ENCODE peak calls at places on chromosomes 1 and 21, in ten cellular contexts. One of them, this sample, is unnamed. For H3K4me1 and H3K27me3, the result is how much of the 10 kb centered on the place peaks cover.

GRCh38 chr1:110196917-110197782 is 13.0 kb upstream of the KCNC4 start:
- DNase-seq in small intestine: peak
- DNase-seq in uterus: no peak
- DNase-seq in NT2/D1: peak
- DNase-seq in fibroblast of lung: no peak
- DNase-seq in psoas muscle: no peak
- DNase-seq in CD8-positive, alpha-beta memory T cell: peak
- DNase-seq in ovary: no peak
- DNase-seq in GM23338: peak
- DNase-seq in cardiac muscle cell: peak
- DNase-seq in this sample: no peak

GRCh38 chr1:53715478-53715877 is 23.5 kb downstream of the GLIS1 start:
- DNase-seq in small intestine: no peak
- DNase-seq in uterus: no peak
- DNase-seq in NT2/D1: peak
- DNase-seq in fibroblast of lung: no peak
- DNase-seq in psoas muscle: no peak
- DNase-seq in CD8-positive, alpha-beta memory T cell: no peak
- DNase-seq in ovary: no peak
- DNase-seq in GM23338: peak
- DNase-seq in cardiac muscle cell: peak
- DNase-seq in this sample: no peak

GRCh38 chr1:62686822-62687221 is 1.4 kb downstream of the DOCK7 start:
- DNase-seq in small intestine: no peak
- DNase-seq in uterus: no peak
- DNase-seq in NT2/D1: no peak
- DNase-seq in fibroblast of lung: no peak
- DNase-seq in psoas muscle: no peak
- DNase-seq in CD8-positive, alpha-beta memory T cell: no peak
- DNase-seq in ovary: no peak
- DNase-seq in GM23338: no peak
- DNase-seq in cardiac muscle cell: no peak
- DNase-seq in this sample: no peak

GRCh38 chr21:38925923-38926322 is 120.2 kb downstream of the ETS2 start:
- DNase-seq in small intestine: peak
- DNase-seq in uterus: peak
- DNase-seq in NT2/D1: no peak
- DNase-seq in fibroblast of lung: peak
- DNase-seq in psoas muscle: peak
- DNase-seq in CD8-positive, alpha-beta memory T cell: no peak
- DNase-seq in ovary: peak
- DNase-seq in GM23338: no peak
- DNase-seq in cardiac muscle cell: peak
- DNase-seq in this sample: peak

GRCh38 chr1:94246692-94247145 is 9.3 kb upstream of the ARHGAP29 start:
- DNase-seq in small intestine: no peak
- DNase-seq in uterus: no peak
- DNase-seq in NT2/D1: no peak
- DNase-seq in fibroblast of lung: no peak
- DNase-seq in psoas muscle: no peak
- DNase-seq in CD8-positive, alpha-beta memory T cell: no peak
- DNase-seq in ovary: no peak
- DNase-seq in GM23338: peak
- DNase-seq in cardiac muscle cell: peak
- DNase-seq in this sample: no peak

GRCh38 chr1:110188116-110188618 is 21.9 kb upstream of the KCNC4 start:
- DNase-seq in small intestine: no peak
- DNase-seq in uterus: peak
- DNase-seq in NT2/D1: no peak
- DNase-seq in fibroblast of lung: peak
- DNase-seq in psoas muscle: no peak
- DNase-seq in CD8-positive, alpha-beta memory T cell: no peak
- DNase-seq in ovary: peak
- DNase-seq in GM23338: no peak
- DNase-seq in cardiac muscle cell: no peak
- DNase-seq in this sample: no peak

GRCh38 chr21:38903578-38904193 is 98.0 kb downstream of the ETS2 start:
- DNase-seq in small intestine: no peak
- DNase-seq in uterus: no peak
- DNase-seq in NT2/D1: no peak
- DNase-seq in fibroblast of lung: no peak
- DNase-seq in psoas muscle: peak
- DNase-seq in CD8-positive, alpha-beta memory T cell: no peak
- DNase-seq in ovary: no peak
- DNase-seq in GM23338: no peak
- DNase-seq in cardiac muscle cell: no peak
- DNase-seq in this sample: no peak

GRCh38 chr1:59892836-59893811 is 33.4 kb downstream of the CYP2J2 start:
- DNase-seq in small intestine: peak
- DNase-seq in uterus: no peak
- DNase-seq in NT2/D1: no peak
- DNase-seq in fibroblast of lung: no peak
- DNase-seq in psoas muscle: no peak
- DNase-seq in CD8-positive, alpha-beta memory T cell: peak
- DNase-seq in ovary: no peak
- DNase-seq in GM23338: peak
- DNase-seq in cardiac muscle cell: peak
- DNase-seq in this sample: no peak

GRCh38 chr1:94083653-94084052 is 37.3 kb downstream of the ABCA4 start:
- DNase-seq in small intestine: no peak
- DNase-seq in uterus: no peak
- DNase-seq in NT2/D1: no peak
- DNase-seq in fibroblast of lung: no peak
- DNase-seq in psoas muscle: no peak
- DNase-seq in CD8-positive, alpha-beta memory T cell: no peak
- DNase-seq in ovary: no peak
- DNase-seq in GM23338: no peak
- DNase-seq in cardiac muscle cell: no peak
- DNase-seq in this sample: no peak

GRCh38 chr1:200556005-200556404 is 64.5 kb downstream of the KIF14 start:
- DNase-seq in small intestine: no peak
- DNase-seq in uterus: no peak
- DNase-seq in NT2/D1: no peak
- DNase-seq in fibroblast of lung: no peak
- DNase-seq in psoas muscle: no peak
- DNase-seq in CD8-positive, alpha-beta memory T cell: no peak
- DNase-seq in ovary: no peak
- DNase-seq in GM23338: peak
- DNase-seq in cardiac muscle cell: no peak
- DNase-seq in this sample: no peak

GRCh38 chr21:21246007-21246406 is 247.8 kb downstream of the NCAM2 start:
- DNase-seq in small intestine: no peak
- DNase-seq in uterus: no peak
- DNase-seq in NT2/D1: no peak
- DNase-seq in fibroblast of lung: no peak
- DNase-seq in psoas muscle: no peak
- DNase-seq in CD8-positive, alpha-beta memory T cell: no peak
- DNase-seq in ovary: no peak
- DNase-seq in GM23338: no peak
- DNase-seq in cardiac muscle cell: no peak
- DNase-seq in this sample: no peak

GRCh38 chr1:69915347-69915746 is 290.0 kb downstream of the LRRC40 start:
- DNase-seq in small intestine: no peak
- DNase-seq in uterus: no peak
- DNase-seq in NT2/D1: no peak
- DNase-seq in fibroblast of lung: peak
- DNase-seq in psoas muscle: no peak
- DNase-seq in CD8-positive, alpha-beta memory T cell: no peak
- DNase-seq in ovary: no peak
- DNase-seq in GM23338: no peak
- DNase-seq in cardiac muscle cell: no peak
- DNase-seq in this sample: no peak

DNA sequence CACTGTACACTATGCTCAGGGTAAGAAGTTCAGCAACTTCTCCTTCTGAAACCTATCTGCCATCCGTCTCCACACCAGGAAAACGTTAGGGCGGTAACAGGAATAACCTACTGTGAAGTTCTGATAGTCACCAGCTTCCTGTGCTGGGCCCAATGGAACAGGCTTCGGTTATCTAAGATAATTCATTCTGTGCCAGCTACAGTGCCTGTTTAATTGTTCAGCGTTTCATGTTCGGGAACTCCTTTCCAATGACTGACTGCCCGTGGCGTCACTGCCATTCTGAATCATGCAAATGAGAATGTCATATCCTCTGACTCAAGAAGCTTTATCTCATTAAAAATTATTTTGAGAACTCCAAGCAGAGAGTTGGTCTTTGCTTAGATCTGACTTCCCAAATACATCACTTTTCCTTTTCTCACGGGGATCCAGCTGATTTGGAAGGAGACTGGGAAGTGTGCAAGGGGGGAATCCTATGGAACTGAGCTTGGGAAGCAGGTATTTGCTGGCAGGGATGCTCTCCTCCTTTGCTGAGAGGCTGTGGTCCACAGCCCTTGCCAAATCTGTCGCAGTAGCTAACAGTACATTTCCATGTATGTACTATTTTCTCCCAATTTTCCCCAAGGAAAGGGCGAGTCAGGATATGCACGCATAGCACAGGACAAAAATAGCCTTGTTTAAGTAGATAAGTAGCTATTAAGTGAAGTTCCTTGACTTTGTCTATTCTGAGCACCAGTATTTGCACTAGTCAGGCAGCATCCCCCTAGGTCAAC is 358.7 kb downstream of the LTN1 start:
- DNase-seq in small intestine: no peak
- DNase-seq in uterus: peak
- DNase-seq in NT2/D1: no peak
- DNase-seq in fibroblast of lung: peak
- DNase-seq in psoas muscle: peak
- DNase-seq in CD8-positive, alpha-beta memory T cell: no peak
- DNase-seq in ovary: no peak
- DNase-seq in GM23338: no peak
- DNase-seq in cardiac muscle cell: no peak
- DNase-seq in this sample: peak
- H3K4me1 ChIP-seq in small intestine: under half
- H3K4me1 ChIP-seq in uterus: under half
- H3K4me1 ChIP-seq in NT2/D1: under half
- H3K4me1 ChIP-seq in fibroblast of lung: under half
- H3K4me1 ChIP-seq in psoas muscle: under half
- H3K4me1 ChIP-seq in CD8-positive, alpha-beta memory T cell: under half
- H3K4me1 ChIP-seq in ovary: under half
- H3K4me1 ChIP-seq in GM23338: under half
- H3K4me1 ChIP-seq in cardiac muscle cell: under half
- H3K4me1 ChIP-seq in this sample: under half

GRCh38 chr1:156854634-156855033 is 4.3 kb downstream of the INSRR start:
- DNase-seq in small intestine: no peak
- DNase-seq in uterus: no peak
- DNase-seq in NT2/D1: no peak
- DNase-seq in fibroblast of lung: no peak
- DNase-seq in psoas muscle: no peak
- DNase-seq in CD8-positive, alpha-beta memory T cell: no peak
- DNase-seq in ovary: no peak
- DNase-seq in GM23338: no peak
- DNase-seq in cardiac muscle cell: no peak
- DNase-seq in this sample: no peak
- H3K27me3 ChIP-seq in small intestine: under half
- H3K27me3 ChIP-seq in uterus: under half
- H3K27me3 ChIP-seq in NT2/D1: under half
- H3K27me3 ChIP-seq in fibroblast of lung: half or more
- H3K27me3 ChIP-seq in psoas muscle: under half
- H3K27me3 ChIP-seq in CD8-positive, alpha-beta memory T cell: under half
- H3K27me3 ChIP-seq in ovary: under half
- H3K27me3 ChIP-seq in GM23338: half or more
- H3K27me3 ChIP-seq in cardiac muscle cell: under half
- H3K27me3 ChIP-seq in this sample: under half

GRCh38 chr21:41169701-41170100 is 1.7 kb downstream of the BACE2 start:
- DNase-seq in small intestine: no peak
- DNase-seq in uterus: no peak
- DNase-seq in NT2/D1: no peak
- DNase-seq in fibroblast of lung: peak
- DNase-seq in psoas muscle: no peak
- DNase-seq in CD8-positive, alpha-beta memory T cell: no peak
- DNase-seq in ovary: no peak
- DNase-seq in GM23338: no peak
- DNase-seq in cardiac muscle cell: no peak
- DNase-seq in this sample: no peak
- H3K4me3 ChIP-seq in small intestine: no peak
- H3K4me3 ChIP-seq in uterus: no peak
- H3K4me3 ChIP-seq in NT2/D1: no peak
- H3K4me3 ChIP-seq in fibroblast of lung: peak
- H3K4me3 ChIP-seq in psoas muscle: peak
- H3K4me3 ChIP-seq in CD8-positive, alpha-beta memory T cell: no peak
- H3K4me3 ChIP-seq in ovary: peak
- H3K4me3 ChIP-seq in GM23338: peak
- H3K4me3 ChIP-seq in cardiac muscle cell: no peak
- H3K4me3 ChIP-seq in this sample: no peak

GRCh38 chr1:24516506-24516905 is 13.9 kb downstream of the RCAN3 start:
- DNase-seq in small intestine: no peak
- DNase-seq in uterus: no peak
- DNase-seq in NT2/D1: no peak
- DNase-seq in fibroblast of lung: no peak
- DNase-seq in psoas muscle: no peak
- DNase-seq in CD8-positive, alpha-beta memory T cell: no peak
- DNase-seq in ovary: no peak
- DNase-seq in GM23338: no peak
- DNase-seq in cardiac muscle cell: no peak
- DNase-seq in this sample: no peak
- H3K4me1 ChIP-seq in small intestine: under half
- H3K4me1 ChIP-seq in uterus: under half
- H3K4me1 ChIP-seq in NT2/D1: under half
- H3K4me1 ChIP-seq in fibroblast of lung: under half
- H3K4me1 ChIP-seq in psoas muscle: under half
- H3K4me1 ChIP-seq in CD8-positive, alpha-beta memory T cell: half or more
- H3K4me1 ChIP-seq in ovary: under half
- H3K4me1 ChIP-seq in GM23338: under half
- H3K4me1 ChIP-seq in cardiac muscle cell: under half
- H3K4me1 ChIP-seq in this sample: under half

GRCh38 chr21:43271452-43272020 is 102.7 kb downstream of the CRYAA start:
- DNase-seq in small intestine: no peak
- DNase-seq in uterus: no peak
- DNase-seq in NT2/D1: no peak
- DNase-seq in fibroblast of lung: no peak
- DNase-seq in psoas muscle: peak
- DNase-seq in CD8-positive, alpha-beta memory T cell: no peak
- DNase-seq in ovary: no peak
- DNase-seq in GM23338: no peak
- DNase-seq in cardiac muscle cell: no peak
- DNase-seq in this sample: peak
- H3K27me3 ChIP-seq in small intestine: under half
- H3K27me3 ChIP-seq in uterus: under half
- H3K27me3 ChIP-seq in NT2/D1: under half
- H3K27me3 ChIP-seq in fibroblast of lung: under half
- H3K27me3 ChIP-seq in psoas muscle: under half
- H3K27me3 ChIP-seq in CD8-positive, alpha-beta memory T cell: under half
- H3K27me3 ChIP-seq in ovary: under half
- H3K27me3 ChIP-seq in GM23338: under half
- H3K27me3 ChIP-seq in cardiac muscle cell: under half
- H3K27me3 ChIP-seq in this sample: under half

GRCh38 chr1:39107891-39108290 is 81.7 kb downstream of the NDUFS5 start:
- DNase-seq in small intestine: no peak
- DNase-seq in uterus: no peak
- DNase-seq in NT2/D1: no peak
- DNase-seq in fibroblast of lung: no peak
- DNase-seq in psoas muscle: no peak
- DNase-seq in CD8-positive, alpha-beta memory T cell: no peak
- DNase-seq in ovary: no peak
- DNase-seq in GM23338: no peak
- DNase-seq in cardiac muscle cell: no peak
- DNase-seq in this sample: no peak
- H3K4me3 ChIP-seq in small intestine: no peak
- H3K4me3 ChIP-seq in uterus: peak
- H3K4me3 ChIP-seq in NT2/D1: peak
- H3K4me3 ChIP-seq in fibroblast of lung: peak
- H3K4me3 ChIP-seq in psoas muscle: peak
- H3K4me3 ChIP-seq in CD8-positive, alpha-beta memory T cell: no peak
- H3K4me3 ChIP-seq in ovary: no peak
- H3K4me3 ChIP-seq in GM23338: peak
- H3K4me3 ChIP-seq in cardiac muscle cell: no peak
- H3K4me3 ChIP-seq in this sample: peak

This sample was measured in right cardiac atrium.